ENCODE peak calls at places on chromosome 20, in seven cellular contexts. U, H, N, I, D, O and L are unnamed samples.
A peak's percentile ranks its signal among the peaks of the same experiment; 100 is the strongest.

GRCh38 chr20:64133951-64134407 is 26.6 kb upstream of the NPBWR2 start:
- DNase-seq in D (no peak), O (no peak), H (peak; percentile 69), I (no peak), N (no peak), U (no peak), L (no peak)

GRCh38 chr20:40654876-40655275 is 34.2 kb downstream of the MAFB start:
- DNase-seq in O (no peak), U (no peak), H (no peak), I (no peak), D (no peak), N (no peak), L (no peak)

GRCh38 chr20:46226602-46227001 is 81.7 kb downstream of the CDH22 start:
- DNase-seq in N (no peak), H (no peak), D (no peak), O (no peak), U (no peak), I (no peak), L (no peak)

GRCh38 chr20:62911701-62912280 is 14.5 kb downstream of the DIDO1 start:
- DNase-seq in O (no peak), H (no peak), D (no peak), I (no peak), N (no peak), U (no peak), L (no peak)

GRCh38 chr20:47113362-47114118 is 218.9 kb downstream of the EYA2 start:
- DNase-seq in H (no peak), N (no peak), O (no peak), U (no peak), D (no peak), I (no peak), L (no peak)

GRCh38 chr20:59933296-59933848 is at the start of gene SYCP2:
- DNase-seq in O (no peak), N (no peak), D (peak; percentile 12), I (peak; percentile 73), U (no peak), H (peak; percentile 58), L (no peak)

GRCh38 chr20:51542033-51542893 is at the start of gene NFATC2:
- DNase-seq in U (peak; percentile 58), D (peak; percentile 91), I (peak; percentile 87), O (peak; percentile 23), N (no peak), H (peak; percentile 69), L (peak; percentile 92)

GRCh38 chr20:48791666-48792071 is 36.1 kb downstream of the PREX1 start:
- DNase-seq in N (no peak), I (no peak), D (no peak), H (no peak), U (no peak), O (no peak), L (no peak)

GRCh38 chr20:48604426-48604825 is 223.4 kb downstream of the PREX1 start:
- DNase-seq in I (no peak), H (no peak), U (no peak), O (no peak), D (no peak), N (no peak), L (no peak)

GRCh38 chr20:63453029-63453523 is 19.4 kb downstream of the KCNQ2 start:
- DNase-seq in I (no peak), H (peak; percentile 48), D (peak; percentile 66), U (no peak), N (no peak), O (no peak), L (no peak)

GRCh38 chr20:63087236-63087871 is 80.6 kb upstream of the BHLHE23 start:
- DNase-seq in U (no peak), H (no peak), O (no peak), N (no peak), D (no peak), I (no peak), L (no peak)

GRCh38 chr20:25000268-25000801 is 7.8 kb upstream of the APMAP start:
- DNase-seq in U (no peak), H (no peak), D (no peak), I (no peak), O (no peak), N (no peak), L (no peak)

GRCh38 chr20:8964944-8965562 is 103.8 kb upstream of the PLCB4 start:
- DNase-seq in H (no peak), N (no peak), D (no peak), U (no peak), O (no peak), I (no peak), L (no peak)

GRCh38 chr20:1185316-1185741 is 548 bp upstream of the TMEM74B start:
- DNase-seq in D (peak; percentile 60), O (no peak), H (peak; percentile 56), U (no peak), I (peak; percentile 15), N (peak; percentile 20), L (peak; percentile 62)

GRCh38 chr20:3126527-3126859 is 33.2 kb downstream of the FASTKD5 start:
- DNase-seq in U (no peak), H (no peak), N (no peak), D (no peak), I (no peak), O (no peak), L (no peak)

GRCh38 chr20:24629668-24630067 is 160.2 kb downstream of the SYNDIG1 start:
- DNase-seq in N (no peak), I (no peak), H (no peak), D (no peak), O (no peak), U (no peak), L (no peak)

GRCh38 chr20:5349448-5349847 is 32.7 kb upstream of the PROKR2 start:
- DNase-seq in O (no peak), N (no peak), H (no peak), I (no peak), U (no peak), D (no peak), L (no peak)

GRCh38 chr20:39269031-39269461 is 306.9 kb downstream of the DHX35 start:
- DNase-seq in D (peak; percentile 67), I (peak; percentile 60), N (peak; percentile 78), U (no peak), O (no peak), H (peak; percentile 75), L (peak; percentile 74)

GRCh38 chr20:40319741-40320499 is 369.1 kb downstream of the MAFB start:
- DNase-seq in I (no peak), N (no peak), O (no peak), U (no peak), D (no peak), H (no peak), L (no peak)

GRCh38 chr20:64064145-64064698 is 1.2 kb downstream of the TCEA2 start:
- DNase-seq in D (no peak), N (no peak), I (no peak), H (no peak), U (no peak), O (no peak), L (no peak)

GRCh38 chr20:58832442-58832841 is 18.3 kb downstream of the GNAS-AS1 start:
- DNase-seq in U (peak; percentile 28), N (no peak), H (no peak), O (no peak), D (no peak), I (no peak), L (no peak)

GRCh38 chr20:61759286-61760065 is 306.2 kb downstream of the TAF4 start:
- DNase-seq in U (no peak), I (no peak), D (no peak), N (no peak), O (no peak), H (no peak), L (no peak)

GRCh38 chr20:21099653-21100589 is 6.2 kb downstream of the LINC00237 start:
- DNase-seq in H (peak; percentile 68), D (peak; percentile 64), N (peak; percentile 41), I (peak; percentile 59), U (peak; percentile 68), O (no peak), L (peak; percentile 61)

GRCh38 chr20:44803383-44803941 is 6.9 kb downstream of the RIMS4 start:
- DNase-seq in N (no peak), H (no peak), I (no peak), O (no peak), D (no peak), U (no peak), L (no peak)

GRCh38 chr20:44802702-44803101 is 7.6 kb downstream of the RIMS4 start:
- DNase-seq in D (no peak), N (no peak), O (no peak), U (no peak), I (no peak), H (no peak), L (no peak)

GRCh38 chr20:44799691-44800090 is 10.7 kb downstream of the RIMS4 start:
- DNase-seq in I (no peak), N (no peak), H (no peak), D (no peak), U (no peak), O (no peak), L (no peak)

GRCh38 chr20:44796758-44797457 is 13.4 kb downstream of the RIMS4 start:
- DNase-seq in N (no peak), O (no peak), I (no peak), H (no peak), U (no peak), D (no peak), L (no peak)

GRCh38 chr20:44800398-44801046 is 9.8 kb downstream of the RIMS4 start:
- DNase-seq in H (peak; percentile 68), I (no peak), O (no peak), N (peak; percentile 29), U (no peak), D (no peak), L (no peak)
- TF ChIP-seq CTCF in H (peak; percentile 71), I (no peak), O (no peak), N (no peak), U (no peak), D (no peak), L (no peak)

DNA sequence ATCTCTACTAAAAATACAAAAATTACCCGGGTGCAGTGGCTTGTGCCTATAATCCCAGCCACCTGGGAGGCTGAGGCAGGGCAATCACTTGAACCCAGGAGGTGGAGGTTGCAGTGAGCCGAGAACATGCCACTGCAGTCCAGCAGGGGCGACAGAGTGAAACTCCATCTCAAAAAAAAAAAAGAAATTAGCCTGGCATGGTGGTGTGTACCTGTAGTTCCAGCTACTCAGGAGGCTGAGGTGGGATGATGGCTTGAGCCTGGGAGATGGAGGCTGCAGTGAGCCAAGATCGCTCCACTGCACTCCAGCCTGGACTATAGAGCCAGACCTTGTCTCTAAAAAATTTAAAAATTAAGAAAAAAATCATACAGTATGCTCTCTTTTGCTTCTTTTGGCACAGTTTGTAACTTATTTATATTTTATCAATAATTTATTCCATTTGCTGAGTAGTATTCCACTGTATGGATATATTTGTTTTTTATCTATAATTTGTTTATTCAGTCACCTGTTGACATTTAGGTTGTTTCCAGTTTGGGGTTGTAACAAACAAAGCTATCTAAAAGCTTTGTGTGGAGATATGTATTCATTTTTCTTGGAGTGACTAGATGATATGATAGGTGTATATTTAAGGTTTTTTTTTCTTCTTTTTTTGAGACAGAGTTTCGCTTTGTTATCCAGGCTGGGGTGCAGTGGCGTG is 8.0 kb upstream of the MYBL2 start:
- DNase-seq in H (no peak), I (no peak), U (no peak), D (no peak), O (no peak), N (no peak), L (no peak)
- TF ChIP-seq CTCF in H (no peak), I (no peak), U (no peak), D (no peak), O (peak; percentile 9), N (peak; percentile 28), L (no peak)

GRCh38 chr20:56995635-56996075 is 270.8 kb downstream of the BMP7 start:
- DNase-seq in D (peak; percentile 60), O (peak; percentile 49), U (no peak), I (no peak), H (peak; percentile 86), N (peak; percentile 47), L (peak; percentile 60)
- TF ChIP-seq CTCF in D (peak; percentile 56), O (peak; percentile 94), U (no peak), I (peak; percentile 5), H (peak; percentile 81), N (peak; percentile 73), L (peak; percentile 34)

GRCh38 chr20:33004141-33004751 is at the start of gene SUN5:
- DNase-seq in U (no peak), I (no peak), H (no peak), N (no peak), D (no peak), O (no peak), L (no peak)
- TF ChIP-seq CTCF in U (no peak), I (no peak), H (no peak), N (no peak), D (no peak), O (no peak), L (no peak)